ENCODE peak calls at places on chromosomes 12 and 14, in seven cellular contexts. D is neural progenitor cell, B is mammary epithelial cell, E is HCT116, R is PC-3, U is OCI-LY7, C is astrocyte. M is an unnamed sample. For H4K20me1, the result is how much of the 10 kb centered on the place peaks cover.

GRCh38 chr12:8832500-8832899 is 10.1 kb downstream of the A2ML1 start:
- DNase-seq in D (no peak), B (no peak), E (no peak), R (no peak), U (no peak), C (no peak), M (no peak)

GRCh38 chr12:125633686-125634085 is 568.5 kb downstream of the AACS start:
- DNase-seq in D (no peak), B (no peak), E (no peak), R (no peak), U (no peak), C (no peak), M (no peak)

GRCh38 chr12:132390287-132391076 is 61.1 kb upstream of the GALNT9 start:
- DNase-seq in D (no peak), B (no peak), E (no peak), R (no peak), U (no peak), C (no peak), M (no peak)

GRCh38 chr12:27542628-27543027 is 18.6 kb downstream of the PPFIBP1 start:
- DNase-seq in D (no peak), B (peak), E (no peak), R (no peak), U (no peak), C (peak), M (no peak)

GRCh38 chr12:118271770-118272417 is 100.8 kb downstream of the TAOK3 start:
- DNase-seq in D (no peak), B (peak), E (no peak), R (peak), U (no peak), C (no peak), M (no peak)

GRCh38 chr12:126772171-126772864 is 1494.7 kb upstream of the TMEM132C start:
- DNase-seq in D (no peak), B (peak), E (peak), R (peak), U (no peak), C (peak), M (peak)

GRCh38 chr14:104268295-104268694 is 129.9 kb downstream of the KIF26A start:
- DNase-seq in D (no peak), B (no peak), E (no peak), R (no peak), U (no peak), C (no peak), M (no peak)

GRCh38 chr14:59358105-59358504 is 107.1 kb downstream of the GPR135 start:
- DNase-seq in D (peak), B (peak), E (peak), R (peak), U (no peak), C (peak), M (no peak)

GRCh38 chr12:12441891-12442461 is 85.1 kb downstream of the BORCS5 start:
- DNase-seq in D (no peak), B (peak), E (no peak), R (peak), U (no peak), C (peak), M (peak)

GRCh38 chr14:55383039-55383438 is 28.6 kb downstream of the ATG14 start:
- DNase-seq in D (no peak), B (no peak), E (no peak), R (no peak), U (no peak), C (peak), M (no peak)

GRCh38 chr12:46472144-46472705 is 99.7 kb upstream of the SLC38A2 start:
- DNase-seq in D (no peak), B (no peak), E (no peak), R (no peak), U (no peak), C (no peak), M (no peak)

GRCh38 chr12:46475972-46476645 is 103.5 kb upstream of the SLC38A2 start:
- DNase-seq in D (no peak), B (no peak), E (no peak), R (no peak), U (no peak), C (no peak), M (no peak)

GRCh38 chr12:46471404-46471803 is 98.8 kb upstream of the SLC38A2 start:
- DNase-seq in D (no peak), B (no peak), E (no peak), R (no peak), U (no peak), C (no peak), M (no peak)

GRCh38 chr12:46472893-46473633 is 100.5 kb upstream of the SLC38A2 start:
- DNase-seq in D (no peak), B (no peak), E (no peak), R (peak), U (no peak), C (peak), M (no peak)

GRCh38 chr12:46473634-46474201 is 101.1 kb upstream of the SLC38A2 start:
- DNase-seq in D (no peak), B (peak), E (peak), R (peak), U (no peak), C (peak), M (peak)
- H3K4me3 ChIP-seq in D (no peak), B (no peak), E (peak), R (peak), U (no peak), C (peak), M (no peak)

GRCh38 chr12:122880155-122880605 is 15.7 kb downstream of the VPS37B start:
- DNase-seq in D (no peak), B (no peak), E (no peak), R (no peak), U (no peak), C (peak), M (no peak)
- H4K20me1 ChIP-seq in D (half or more), B (under half), E (under half), R (half or more), U (under half), C (half or more), M (half or more)

DNA sequence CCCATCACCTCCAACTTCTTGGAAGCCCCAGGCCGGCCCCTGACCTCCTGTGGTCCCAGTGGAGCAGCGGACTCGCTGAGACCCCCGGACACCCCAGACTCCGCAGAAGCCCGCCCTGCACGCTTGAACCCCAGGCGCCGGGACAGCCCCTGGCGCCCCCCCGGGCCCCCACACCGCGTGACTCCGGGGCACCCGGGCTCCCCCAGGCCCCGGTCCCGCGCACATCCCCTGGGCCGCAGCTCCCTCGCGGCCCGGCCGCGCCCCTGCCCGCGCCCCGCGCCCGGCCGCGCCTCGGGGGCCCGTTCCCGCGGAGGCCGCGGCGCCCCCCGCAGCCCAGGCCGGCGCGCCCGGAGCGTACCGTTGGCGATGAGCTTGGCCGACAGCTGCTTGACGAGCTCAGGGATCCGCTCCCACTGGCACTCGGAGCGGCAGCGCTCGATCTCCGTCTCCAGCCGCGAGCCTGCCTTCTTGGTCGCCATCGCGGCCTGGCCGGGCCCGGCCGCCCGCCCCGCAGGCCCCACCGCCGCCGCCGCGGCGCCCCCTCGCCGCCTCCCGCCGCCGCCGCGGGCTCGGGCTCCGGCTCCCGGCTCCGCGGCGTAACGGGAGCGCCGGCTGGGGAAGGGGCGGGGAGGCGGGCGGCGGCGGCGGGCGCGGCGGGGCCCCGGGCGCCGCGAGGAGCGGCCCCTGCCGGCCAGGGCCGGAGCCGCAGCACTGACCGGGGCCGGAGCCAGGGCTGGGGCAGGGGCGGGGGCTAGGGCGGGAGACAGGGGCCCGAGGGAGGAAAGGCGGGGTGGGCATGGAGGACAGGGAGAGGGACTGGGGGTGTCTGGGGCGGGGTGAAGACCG is at the start of gene TTC7B:
- DNase-seq in D (peak), B (peak), E (no peak), R (peak), U (peak), C (no peak), M (peak)
- H3K27ac ChIP-seq in D (no peak), B (no peak), E (peak), R (no peak), U (no peak), C (peak), M (no peak)

GRCh38 chr12:71439362-71439612 is 311 bp upstream of the LGR5 start:
- DNase-seq in D (no peak), B (no peak), E (no peak), R (no peak), U (no peak), C (no peak), M (no peak)

GRCh38 chr12:71436696-71437095 is 2.9 kb upstream of the LGR5 start:
- DNase-seq in D (no peak), B (no peak), E (no peak), R (no peak), U (no peak), C (no peak), M (no peak)

GRCh38 chr12:71440393-71441349 is 1.1 kb downstream of the LGR5 start:
- DNase-seq in D (peak), B (no peak), E (no peak), R (no peak), U (no peak), C (no peak), M (peak)

GRCh38 chr12:71439613-71440392 is at the start of gene LGR5:
- DNase-seq in D (peak), B (peak), E (no peak), R (peak), U (no peak), C (peak), M (no peak)

DNA sequence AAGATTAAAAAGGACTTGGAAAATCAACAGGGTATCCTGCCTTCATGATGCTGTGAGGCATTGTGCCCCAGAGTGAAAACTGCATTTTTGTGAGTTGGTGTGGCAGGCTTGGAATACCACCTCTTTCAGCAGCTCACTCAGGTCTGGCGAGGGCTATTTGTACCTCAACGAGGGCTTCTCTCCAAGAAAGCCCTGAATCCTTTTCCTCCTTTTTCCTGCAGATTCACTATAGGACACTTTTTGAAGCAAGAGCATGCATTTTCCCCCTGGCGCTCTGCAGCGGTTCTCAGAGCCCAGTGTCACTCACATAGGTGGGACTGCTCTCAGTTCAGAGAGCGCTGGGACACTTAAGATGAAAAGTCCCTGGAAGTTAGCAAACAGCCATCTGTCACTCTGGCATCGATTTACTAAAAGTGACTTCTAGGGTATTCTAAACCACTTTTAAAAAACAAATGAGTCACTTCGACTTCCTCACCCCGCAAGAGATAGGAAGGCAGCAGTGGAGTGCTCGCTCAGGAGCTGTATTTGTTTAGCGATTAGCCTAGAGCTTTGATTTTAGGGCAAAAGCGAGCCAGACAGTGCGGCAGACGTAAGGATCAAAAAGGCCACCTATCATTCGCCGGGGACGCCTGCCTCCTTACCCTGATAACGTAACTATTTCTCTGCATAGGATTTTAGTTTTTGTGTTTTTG is 782 bp upstream of the LGR5 start:
- DNase-seq in D (peak), B (no peak), E (no peak), R (peak), U (no peak), C (no peak), M (no peak)
- H3K4me3 ChIP-seq in D (peak), B (no peak), E (peak), R (peak), U (no peak), C (peak), M (no peak)

DNA sequence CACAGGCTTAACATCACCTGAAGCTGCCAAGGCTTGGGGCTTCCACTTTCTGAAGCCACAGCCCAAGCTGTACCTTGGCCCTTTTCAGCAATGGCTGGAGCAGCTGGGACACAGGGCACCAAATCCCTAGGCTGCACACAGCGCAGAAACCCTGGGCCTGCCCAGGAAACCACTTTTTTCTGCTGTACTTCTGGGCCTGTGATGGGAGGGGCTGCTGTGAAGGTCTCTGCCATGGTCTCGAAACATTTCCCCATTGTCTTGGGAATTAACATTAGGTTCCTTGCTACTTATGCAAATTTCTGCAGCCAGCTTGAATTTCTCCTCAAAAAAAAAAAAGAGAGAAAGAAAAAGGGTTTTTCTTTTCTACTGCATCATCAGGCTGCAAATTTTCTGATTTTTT is 219.1 kb downstream of the RPL10L start:
- DNase-seq in D (no peak), B (no peak), E (no peak), R (no peak), U (no peak), C (no peak), M (no peak)
- H4K20me1 ChIP-seq in D (under half), B (under half), E (under half), R (under half), U (under half), C (under half), M (under half)

M was measured in DND-41.